ENCODE peak calls at places on chromosome 10, in ten cellular contexts. K is left lung; E is HFF-Myc; T is CD8-positive, alpha-beta T cell; Z is endothelial cell of umbilical vein; I is progenitor cell of endocrine pancreas; J is lower leg skin; P is mucosa of descending colon; Q is CD4-positive, alpha-beta T cell; V is tibial artery. Y is an unnamed sample.

GRCh38 chr10:128043259-128044045 is 82.8 kb downstream of the MKI67 start:
- DNase-seq in E (no peak), I (no peak), P (no peak), K (peak; percentile 4), Q (no peak), Z (no peak), J (no peak), V (no peak), T (no peak), Y (no peak)

GRCh38 chr10:5662708-5663579 is 3.5 kb downstream of the ASB13 start:
- DNase-seq in Q (no peak), V (no peak), J (no peak), E (no peak), Z (no peak), K (no peak), I (no peak), T (no peak), P (no peak), Y (no peak)

GRCh38 chr10:82288461-82288881 is 413.5 kb downstream of the NRG3 start:
- DNase-seq in J (no peak), T (no peak), I (no peak), Q (no peak), Z (no peak), E (no peak), P (no peak), V (no peak), K (no peak), Y (no peak)

GRCh38 chr10:128837478-128837877 is 629.6 kb upstream of the MGMT start:
- DNase-seq in I (no peak), T (no peak), E (no peak), Z (no peak), J (no peak), P (no peak), V (no peak), K (no peak), Q (no peak), Y (no peak)

GRCh38 chr10:28171468-28172235 is 131.2 kb downstream of the MPP7 start:
- DNase-seq in K (no peak), P (no peak), V (peak; percentile 68), J (no peak), Z (no peak), I (no peak), T (no peak), E (no peak), Q (no peak), Y (no peak)

GRCh38 chr10:17375936-17376584 is 78.3 kb downstream of the ST8SIA6 start:
- DNase-seq in I (no peak), K (no peak), P (no peak), Q (no peak), Z (peak; percentile 2), J (no peak), T (no peak), V (no peak), E (peak; percentile 14), Y (no peak)

GRCh38 chr10:52318136-52318810 is 4.2 kb downstream of the DKK1 start:
- DNase-seq in I (no peak), Q (no peak), Z (peak; percentile 78), T (no peak), V (no peak), K (no peak), J (no peak), E (no peak), P (no peak), Y (no peak)

GRCh38 chr10:112071596-112072133 is 111.9 kb downstream of the GPAM start:
- DNase-seq in E (no peak), J (no peak), P (no peak), I (no peak), K (no peak), Q (no peak), Z (no peak), T (no peak), V (no peak), Y (no peak)

GRCh38 chr10:78438094-78438906 is 404.6 kb downstream of the RPS24 start:
- DNase-seq in V (peak; percentile 32), I (no peak), Q (no peak), K (no peak), P (no peak), T (no peak), E (no peak), Z (no peak), J (no peak), Y (no peak)

GRCh38 chr10:15136960-15137359 is 31.5 kb downstream of the NMT2 start:
- DNase-seq in J (no peak), P (no peak), K (no peak), Z (no peak), I (no peak), Q (no peak), V (no peak), E (no peak), T (no peak), Y (no peak)

GRCh38 chr10:75238182-75239180 is 2.7 kb upstream of the COMTD1 start:
- DNase-seq in P (no peak), Z (no peak), E (no peak), V (no peak), K (no peak), J (no peak), T (no peak), Q (no peak), I (no peak), Y (no peak)

GRCh38 chr10:5355762-5356478 is 8.8 kb upstream of the UCN3 start:
- DNase-seq in V (no peak), I (no peak), J (no peak), K (no peak), Q (no peak), T (no peak), P (no peak), E (no peak), Z (no peak), Y (no peak)

GRCh38 chr10:126380352-126381076 is 7.8 kb downstream of the ADAM12 start:
- DNase-seq in K (no peak), I (no peak), J (no peak), T (no peak), Z (no peak), Q (no peak), E (no peak), P (no peak), V (no peak), Y (no peak)

GRCh38 chr10:97454330-97455036 is 8.5 kb downstream of the ZDHHC16 start:
- DNase-seq in K (no peak), Q (peak; percentile 39), Z (peak; percentile 39), I (no peak), V (no peak), T (no peak), P (peak; percentile 27), E (no peak), J (no peak), Y (no peak)

GRCh38 chr10:1297566-1298301 is 241.5 kb downstream of the WDR37 start:
- DNase-seq in T (no peak), K (no peak), Q (no peak), P (no peak), E (no peak), I (no peak), J (no peak), V (no peak), Z (no peak), Y (no peak)

GRCh38 chr10:63724922-63725321 is 203.7 kb downstream of the REEP3 start:
- DNase-seq in K (no peak), V (no peak), T (no peak), I (no peak), J (no peak), Z (no peak), Q (no peak), P (no peak), E (no peak), Y (no peak)
- TF ChIP-seq CTCF in K (no peak), V (no peak), T (no peak), I (peak; percentile 9), J (no peak), Z (no peak), Q (no peak), P (no peak), E (no peak), Y (no peak)

DNA sequence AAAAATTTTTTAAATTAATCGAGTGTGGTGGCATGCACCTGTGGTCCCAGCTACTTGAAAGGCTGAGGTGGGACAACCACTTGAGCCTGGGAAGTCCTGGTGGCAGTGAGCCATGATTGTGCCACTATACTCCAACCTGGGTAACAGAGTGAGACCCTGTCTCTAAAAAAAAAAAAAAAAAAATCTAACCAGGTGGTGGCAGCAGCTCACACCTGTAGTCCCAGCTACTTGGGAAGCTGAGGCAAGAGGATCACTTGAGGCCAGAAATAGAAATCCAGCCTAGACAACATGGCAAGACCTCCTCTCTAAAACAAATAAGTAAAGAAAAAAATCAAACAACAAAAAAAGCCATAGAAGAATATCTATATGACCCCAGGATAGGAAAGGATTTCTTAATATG is 3.6 kb upstream of the MYOF start:
- DNase-seq in J (peak; percentile 8), P (no peak), V (no peak), E (no peak), T (no peak), K (no peak), I (no peak), Z (no peak), Q (no peak), Y (no peak)
- TF ChIP-seq CTCF in J (no peak), P (no peak), V (no peak), E (no peak), T (no peak), K (no peak), I (peak; percentile 27), Z (no peak), Q (no peak), Y (no peak)

DNA sequence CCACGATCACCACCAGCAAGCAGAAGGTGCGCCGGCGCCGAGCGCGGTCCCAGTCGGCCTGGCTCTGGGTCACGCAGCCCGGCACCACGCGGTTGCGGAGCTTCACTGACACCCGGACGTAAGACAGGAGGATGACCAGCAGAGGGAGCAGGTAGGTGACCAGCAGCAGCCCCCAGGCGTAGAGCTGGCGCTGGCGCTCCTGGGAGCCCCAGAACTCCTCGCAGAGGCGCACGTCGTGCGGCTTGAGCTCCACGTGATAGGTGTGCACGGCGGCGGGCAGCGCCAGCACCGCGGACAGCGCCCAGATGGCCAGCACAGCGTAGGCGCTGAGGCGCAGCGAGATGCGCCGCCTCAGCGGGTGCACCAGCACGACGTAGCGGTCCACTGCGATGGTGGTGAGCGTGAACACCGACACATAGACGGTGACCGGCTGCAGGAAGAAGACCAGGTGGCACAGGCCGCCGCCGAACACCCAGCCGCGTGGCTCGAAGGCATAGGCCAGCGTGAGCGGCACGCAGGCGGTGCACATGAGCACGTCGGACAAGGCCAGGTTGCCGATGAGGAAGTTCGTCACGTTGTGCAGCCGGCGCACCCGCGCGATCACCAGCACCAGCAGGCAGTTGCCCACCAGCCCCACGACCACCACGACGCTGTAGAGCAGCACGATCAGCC is 920 bp downstream of the PRLHR start:
- DNase-seq in P (peak; percentile 33), Z (peak; percentile 35), K (peak; percentile 40), J (peak; percentile 24), T (peak; percentile 5), Q (peak; percentile 17), E (no peak), V (no peak), I (peak; percentile 72), Y (no peak)
- TF ChIP-seq CTCF in P (no peak), Z (peak; percentile 48), K (no peak), J (no peak), T (peak; percentile 17), Q (peak; percentile 37), E (peak; percentile 18), V (no peak), I (peak; percentile 65), Y (no peak)

DNA sequence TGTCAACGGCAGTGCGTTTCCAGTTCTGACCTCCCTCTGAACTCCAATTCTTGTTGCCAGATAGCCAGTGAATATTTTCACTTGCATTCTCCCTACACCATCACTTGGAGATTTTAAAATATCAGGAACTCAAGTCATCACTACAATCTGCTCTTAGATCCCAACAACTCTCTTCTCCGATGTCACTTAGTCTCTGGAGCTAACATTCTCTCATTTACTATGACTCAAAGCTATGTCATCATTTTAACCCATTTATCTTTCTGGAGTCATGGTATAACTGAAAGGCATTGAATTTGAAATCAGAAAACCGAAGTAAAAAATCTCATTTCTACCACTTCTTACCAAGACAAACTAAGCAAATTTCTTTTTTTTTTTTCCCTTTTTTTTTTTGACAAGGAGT is 5.2 kb upstream of the SLC16A12 start:
- DNase-seq in K (no peak), Z (no peak), I (no peak), Q (no peak), T (no peak), V (no peak), J (no peak), P (no peak), E (no peak), Y (no peak)
- TF ChIP-seq CTCF in K (no peak), Z (no peak), I (no peak), Q (no peak), T (no peak), V (no peak), J (no peak), P (no peak), E (no peak), Y (no peak)